ENCODE peak calls at places on chromosomes 12 and 14, in eight cellular contexts. B is GM23248, L is PC-3, D is hepatocyte, S is neural progenitor cell, U is GM23338, V is MM.1S, C is HCT116. M is an unnamed sample.

GRCh38 chr12:132522586-132523380 is 32.8 kb downstream of the FBRSL1 start:
- DNase-seq in B (no peak), L (no peak), D (no peak), S (no peak), U (no peak), V (no peak), C (no peak), M (no peak)

GRCh38 chr12:80313184-80313583 is 130.9 kb upstream of the PTPRQ start:
- DNase-seq in B (peak), L (peak), D (no peak), S (no peak), U (no peak), V (no peak), C (no peak), M (no peak)

GRCh38 chr12:20268771-20269170 is 99.6 kb upstream of the PDE3A start:
- DNase-seq in B (no peak), L (no peak), D (no peak), S (no peak), U (no peak), V (no peak), C (no peak), M (no peak)

GRCh38 chr14:99047436-99048110 is 224.4 kb downstream of the BCL11B start:
- DNase-seq in B (no peak), L (no peak), D (no peak), S (peak), U (no peak), V (no peak), C (no peak), M (no peak)

GRCh38 chr14:56992332-56992820 is 182.1 kb upstream of the OTX2 start:
- DNase-seq in B (no peak), L (no peak), D (no peak), S (no peak), U (no peak), V (no peak), C (no peak), M (no peak)

GRCh38 chr14:90742709-90743108 is 73.5 kb downstream of the TTC7B start:
- DNase-seq in B (no peak), L (no peak), D (no peak), S (no peak), U (no peak), V (no peak), C (no peak), M (no peak)

GRCh38 chr14:39351708-39352107 is 80.5 kb downstream of the FBXO33 start:
- DNase-seq in B (peak), L (no peak), D (no peak), S (no peak), U (no peak), V (no peak), C (no peak), M (no peak)

GRCh38 chr12:79988368-79988767 is 53.5 kb upstream of the PPP1R12A start:
- DNase-seq in B (peak), L (peak), D (peak), S (no peak), U (no peak), V (no peak), C (no peak), M (no peak)

GRCh38 chr14:88748288-88748687 is 44.5 kb downstream of the EML5 start:
- DNase-seq in B (no peak), L (peak), D (no peak), S (no peak), U (no peak), V (no peak), C (no peak), M (no peak)

GRCh38 chr12:87406926-87407325 is 622.3 kb downstream of the C12orf50 start:
- DNase-seq in B (no peak), L (no peak), D (no peak), S (no peak), U (no peak), V (no peak), C (no peak), M (no peak)

GRCh38 chr14:69987416-69988144 is 108.4 kb downstream of the SMOC1 start:
- DNase-seq in B (no peak), L (no peak), D (no peak), S (peak), U (peak), V (no peak), C (no peak), M (no peak)

GRCh38 chr14:22152901-22153300 is 436.1 kb downstream of the DAD1 start:
- DNase-seq in B (no peak), L (no peak), D (no peak), S (no peak), U (no peak), V (no peak), C (no peak), M (no peak)

GRCh38 chr12:31324845-31325523 is 966 bp downstream of the SINHCAF start:
- DNase-seq in B (peak), L (peak), D (peak), S (peak), U (peak), V (peak), C (no peak), M (peak)

GRCh38 chr12:131140697-131141096 is 187.0 kb downstream of the ADGRD1 start:
- DNase-seq in B (no peak), L (no peak), D (no peak), S (no peak), U (no peak), V (no peak), C (no peak), M (no peak)

GRCh38 chr14:64407329-64407728 is 19.2 kb downstream of the MTHFD1 start:
- DNase-seq in B (no peak), L (no peak), D (no peak), S (no peak), U (no peak), V (no peak), C (no peak), M (no peak)

GRCh38 chr12:89353188-89353822 is 1.0 kb upstream of the DUSP6 start:
- DNase-seq in B (peak), L (peak), D (peak), S (peak), U (peak), V (peak), C (peak), M (no peak)

GRCh38 chr14:37384870-37385596 is 187.3 kb downstream of the MIPOL1 start:
- DNase-seq in B (no peak), L (no peak), D (peak), S (no peak), U (peak), V (peak), C (no peak), M (no peak)

GRCh38 chr14:63276492-63277342 is 42.0 kb downstream of the GPHB5 start:
- DNase-seq in B (peak), L (peak), D (peak), S (peak), U (peak), V (no peak), C (peak), M (peak)

GRCh38 chr12:41962171-41962572 is 182.5 kb downstream of the GXYLT1 start:
- DNase-seq in B (no peak), L (no peak), D (no peak), S (no peak), U (no peak), V (no peak), C (no peak), M (no peak)

GRCh38 chr12:124747426-124748161 is 116.1 kb downstream of the SCARB1 start:
- DNase-seq in B (peak), L (peak), D (peak), S (no peak), U (no peak), V (no peak), C (no peak), M (no peak)

GRCh38 chr14:31194661-31195060 is 12.9 kb downstream of the HECTD1 start:
- DNase-seq in B (peak), L (no peak), D (no peak), S (no peak), U (no peak), V (no peak), C (no peak), M (no peak)

GRCh38 chr14:38883127-38883526 is 219.9 kb downstream of the SEC23A start:
- DNase-seq in B (no peak), L (peak), D (no peak), S (no peak), U (no peak), V (no peak), C (no peak), M (no peak)

GRCh38 chr12:92784795-92785562 is 82.2 kb downstream of the PLEKHG7 start:
- DNase-seq in B (peak), L (peak), D (peak), S (peak), U (peak), V (peak), C (peak), M (peak)

GRCh38 chr12:51639361-51639760 is 48.3 kb downstream of the SCN8A start:
- DNase-seq in B (peak), L (peak), D (no peak), S (no peak), U (no peak), V (no peak), C (no peak), M (no peak)

GRCh38 chr12:120887253-120888043 is 16.7 kb downstream of the SPPL3 start:
- DNase-seq in B (no peak), L (no peak), D (no peak), S (no peak), U (no peak), V (peak), C (no peak), M (no peak)

GRCh38 chr12:42166501-42166900 is 21.8 kb upstream of the GXYLT1 start:
- DNase-seq in B (peak), L (no peak), D (no peak), S (no peak), U (no peak), V (no peak), C (no peak), M (no peak)

GRCh38 chr14:64919618-64920017 is 5.4 kb downstream of the CHURC1 start:
- DNase-seq in B (peak), L (no peak), D (no peak), S (no peak), U (no peak), V (no peak), C (no peak), M (no peak)

GRCh38 chr12:90280033-90280432 is 571.4 kb upstream of the ATP2B1 start:
- DNase-seq in B (peak), L (peak), D (no peak), S (no peak), U (no peak), V (no peak), C (no peak), M (no peak)

GRCh38 chr12:53223391-53224267 is 8.4 kb downstream of the RARG start:
- DNase-seq in B (peak), L (no peak), D (peak), S (peak), U (peak), V (no peak), C (no peak), M (no peak)

GRCh38 chr12:89247962-89248361 is 104.3 kb downstream of the DUSP6 start:
- DNase-seq in B (peak), L (no peak), D (no peak), S (no peak), U (no peak), V (no peak), C (no peak), M (no peak)

GRCh38 chr14:52950410-52950897 is 396 bp downstream of the FERMT2 start:
- DNase-seq in B (peak), L (no peak), D (peak), S (peak), U (peak), V (no peak), C (no peak), M (no peak)

GRCh38 chr14:33794791-33795300 is 156.0 kb downstream of the EGLN3 start:
- DNase-seq in B (peak), L (no peak), D (no peak), S (no peak), U (no peak), V (no peak), C (no peak), M (no peak)

GRCh38 chr12:95411466-95411865 is 62.5 kb upstream of the METAP2 start:
- DNase-seq in B (no peak), L (no peak), D (no peak), S (no peak), U (no peak), V (no peak), C (no peak), M (no peak)

GRCh38 chr12:38138225-38139221 is 178.1 kb upstream of the ALG10B start:
- DNase-seq in B (peak), L (peak), D (peak), S (peak), U (peak), V (peak), C (peak), M (peak)

GRCh38 chr14:78022059-78022458 is 148.1 kb upstream of the NRXN3 start:
- DNase-seq in B (peak), L (peak), D (peak), S (peak), U (peak), V (peak), C (peak), M (peak)

GRCh38 chr14:24941719-24942118 is 108.2 kb downstream of the STXBP6 start:
- DNase-seq in B (no peak), L (no peak), D (peak), S (no peak), U (peak), V (peak), C (no peak), M (peak)

GRCh38 chr12:66756631-66757030 is 77.8 kb upstream of the GRIP1 start:
- DNase-seq in B (no peak), L (no peak), D (no peak), S (no peak), U (no peak), V (no peak), C (no peak), M (no peak)

GRCh38 chr12:132285991-132286681 is 43.3 kb downstream of the GALNT9 start:
- DNase-seq in B (peak), L (peak), D (peak), S (peak), U (peak), V (no peak), C (no peak), M (no peak)

GRCh38 chr14:91963465-91963864 is 16.0 kb upstream of the FBLN5 start:
- DNase-seq in B (peak), L (no peak), D (no peak), S (no peak), U (no peak), V (no peak), C (no peak), M (no peak)

GRCh38 chr14:91971188-91971778 is 23.8 kb upstream of the FBLN5 start:
- DNase-seq in B (no peak), L (no peak), D (no peak), S (no peak), U (no peak), V (no peak), C (no peak), M (no peak)

GRCh38 chr14:91964724-91965123 is 17.2 kb upstream of the FBLN5 start:
- DNase-seq in B (no peak), L (no peak), D (no peak), S (no peak), U (no peak), V (no peak), C (no peak), M (no peak)

DNA sequence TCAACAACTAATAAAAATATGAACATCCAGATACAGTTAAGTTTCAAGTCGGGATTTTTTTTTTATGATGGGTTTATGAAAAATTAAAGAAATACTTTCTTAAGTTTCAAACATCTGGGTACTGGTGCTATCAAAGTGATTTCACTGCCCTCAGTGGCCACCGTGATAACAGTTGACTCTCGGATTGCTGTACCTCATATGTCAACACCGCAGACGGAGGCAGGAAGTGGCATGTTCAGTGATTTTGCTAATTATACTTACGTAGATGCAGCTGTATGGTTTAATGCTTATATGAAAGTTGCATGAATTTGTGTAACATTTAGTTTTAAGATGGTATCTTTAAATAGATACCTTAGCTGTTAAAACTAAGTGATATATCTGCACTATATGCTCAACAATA is 20.8 kb upstream of the FBLN5 start:
- DNase-seq in B (no peak), L (no peak), D (no peak), S (no peak), U (no peak), V (no peak), C (no peak), M (no peak)
- TF ChIP-seq EZH2phosphoT487 in B (no peak), L (no peak), D (no peak), S (no peak), U (no peak), V (no peak), C (no peak), M (no peak)

GRCh38 chr14:50794063-50794645 is 36.8 kb downstream of the NIN start:
- DNase-seq in B (no peak), L (no peak), D (no peak), S (no peak), U (no peak), V (no peak), C (no peak), M (peak)

GRCh38 chr14:50792634-50793068 is 38.3 kb downstream of the NIN start:
- DNase-seq in B (no peak), L (no peak), D (no peak), S (no peak), U (no peak), V (no peak), C (no peak), M (peak)

GRCh38 chr14:50792058-50792477 is 38.9 kb downstream of the NIN start:
- DNase-seq in B (no peak), L (no peak), D (no peak), S (no peak), U (no peak), V (peak), C (no peak), M (peak)

GRCh38 chr14:50791201-50791600 is 39.8 kb downstream of the NIN start:
- DNase-seq in B (no peak), L (no peak), D (no peak), S (no peak), U (no peak), V (no peak), C (no peak), M (peak)

GRCh38 chr14:50790568-50790967 is 40.4 kb downstream of the NIN start:
- DNase-seq in B (peak), L (no peak), D (no peak), S (no peak), U (no peak), V (no peak), C (no peak), M (peak)
- H3K27ac ChIP-seq in B (no peak), L (no peak), D (no peak), S (no peak), U (no peak), V (peak), C (no peak), M (peak)

GRCh38 chr12:6201199-6201608 is 1.0 kb downstream of the CD9 start:
- DNase-seq in B (no peak), L (peak), D (peak), S (peak), U (peak), V (peak), C (no peak), M (no peak)
- TF ChIP-seq EZH2phosphoT487 in B (no peak), L (no peak), D (no peak), S (peak), U (no peak), V (no peak), C (no peak), M (no peak)

GRCh38 chr12:11771356-11771755 is 121.9 kb downstream of the ETV6 start:
- DNase-seq in B (peak), L (no peak), D (no peak), S (no peak), U (peak), V (no peak), C (no peak), M (no peak)

GRCh38 chr12:11769723-11770514 is 120.4 kb downstream of the ETV6 start:
- DNase-seq in B (no peak), L (no peak), D (no peak), S (no peak), U (no peak), V (no peak), C (no peak), M (no peak)

GRCh38 chr12:11777962-11778361 is 128.5 kb downstream of the ETV6 start:
- DNase-seq in B (no peak), L (no peak), D (no peak), S (no peak), U (no peak), V (no peak), C (no peak), M (no peak)

GRCh38 chr12:11771895-11772502 is 122.5 kb downstream of the ETV6 start:
- DNase-seq in B (no peak), L (peak), D (no peak), S (no peak), U (no peak), V (no peak), C (no peak), M (no peak)

GRCh38 chr12:11773889-11774677 is 124.6 kb downstream of the ETV6 start:
- DNase-seq in B (no peak), L (no peak), D (no peak), S (no peak), U (no peak), V (no peak), C (no peak), M (no peak)
- H3K27ac ChIP-seq in B (no peak), L (no peak), D (peak), S (no peak), U (peak), V (no peak), C (no peak), M (no peak)

DNA sequence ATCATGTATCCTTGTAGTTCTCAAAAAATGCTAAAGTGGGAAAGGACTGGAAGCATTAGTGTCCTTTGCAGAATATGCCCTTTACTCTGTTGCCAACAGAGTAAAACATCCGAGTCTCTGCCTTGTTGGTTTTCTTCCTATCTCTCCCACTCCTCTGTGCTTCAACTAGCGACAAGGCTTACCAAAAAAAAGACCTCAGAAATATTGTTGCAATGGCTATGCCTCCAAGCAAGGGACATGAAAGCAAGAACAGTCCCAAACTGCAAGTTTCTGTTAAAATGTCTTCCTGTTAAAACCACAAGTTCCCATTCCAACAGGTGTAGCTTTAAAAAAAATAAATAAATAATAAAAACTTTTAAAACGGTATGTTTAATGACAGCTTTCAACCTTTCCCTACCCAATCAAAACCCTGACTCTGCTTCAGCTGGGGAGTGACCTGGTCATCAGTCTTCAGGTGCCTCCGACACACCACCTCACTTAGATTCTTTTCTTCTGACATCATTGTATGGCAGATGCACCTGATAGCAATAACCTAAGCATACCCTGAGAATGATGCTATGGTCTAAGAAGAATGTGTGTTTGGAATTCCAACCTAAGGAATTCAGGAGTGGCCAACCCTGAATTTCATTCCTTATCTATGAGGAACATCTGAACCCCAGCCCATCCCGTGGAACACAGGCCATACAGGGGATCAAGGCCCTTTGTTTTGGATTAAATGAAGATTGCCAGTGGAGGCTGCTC is 81.0 kb downstream of the RPS29 start:
- DNase-seq in B (no peak), L (peak), D (peak), S (no peak), U (peak), V (peak), C (peak), M (no peak)
- TF ChIP-seq EZH2phosphoT487 in B (no peak), L (no peak), D (no peak), S (no peak), U (no peak), V (no peak), C (no peak), M (no peak)

GRCh38 chr12:2403221-2403976 is 350.6 kb downstream of the CACNA1C start:
- DNase-seq in B (no peak), L (no peak), D (no peak), S (no peak), U (no peak), V (no peak), C (no peak), M (no peak)

GRCh38 chr12:2405039-2405438 is 352.3 kb downstream of the CACNA1C start:
- DNase-seq in B (no peak), L (no peak), D (no peak), S (no peak), U (no peak), V (no peak), C (no peak), M (no peak)

GRCh38 chr12:2401040-2401439 is 348.3 kb downstream of the CACNA1C start:
- DNase-seq in B (no peak), L (no peak), D (no peak), S (no peak), U (no peak), V (no peak), C (no peak), M (no peak)

GRCh38 chr12:2397356-2398045 is 344.7 kb downstream of the CACNA1C start:
- DNase-seq in B (peak), L (no peak), D (no peak), S (no peak), U (no peak), V (no peak), C (peak), M (no peak)

GRCh38 chr12:2402180-2402579 is 349.4 kb downstream of the CACNA1C start:
- DNase-seq in B (no peak), L (no peak), D (no peak), S (no peak), U (no peak), V (no peak), C (no peak), M (no peak)
- H3K27ac ChIP-seq in B (no peak), L (no peak), D (no peak), S (no peak), U (no peak), V (no peak), C (no peak), M (no peak)